ENCODE peak calls at places on chromosomes 1 and 21, in seven cellular contexts. One of them, this sample, is unnamed.

GRCh38 chr1:67908260-67908936 is 75.1 kb upstream of the GNG12 start:
- DNase-seq in D721Med: no peak
- DNase-seq in germinal center: no peak
- DNase-seq in fibroblast of pulmonary artery: no peak
- DNase-seq in right cardiac atrium: no peak
- DNase-seq in lower lobe of right lung: no peak
- DNase-seq in activated naive CD8-positive, alpha-beta T cell treated with anti-CD3 and anti-CD28 coated beads, Interleukin-2, amount 50 U/mL, for 24 hours: no peak
- DNase-seq in this sample: no peak

GRCh38 chr1:88179943-88180342 is 504.1 kb upstream of the PKN2 start:
- DNase-seq in D721Med: no peak
- DNase-seq in fibroblast of pulmonary artery: no peak
- DNase-seq in germinal center: no peak
- DNase-seq in lower lobe of right lung: no peak
- DNase-seq in activated naive CD8-positive, alpha-beta T cell treated with anti-CD3 and anti-CD28 coated beads, Interleukin-2, amount 50 U/mL, for 24 hours: no peak
- DNase-seq in right cardiac atrium: no peak
- DNase-seq in this sample: no peak

GRCh38 chr1:84899969-84900368 is 7.0 kb upstream of the LPAR3 start:
- DNase-seq in germinal center: no peak
- DNase-seq in D721Med: no peak
- DNase-seq in right cardiac atrium: no peak
- DNase-seq in fibroblast of pulmonary artery: no peak
- DNase-seq in lower lobe of right lung: no peak
- DNase-seq in activated naive CD8-positive, alpha-beta T cell treated with anti-CD3 and anti-CD28 coated beads, Interleukin-2, amount 50 U/mL, for 24 hours: no peak
- DNase-seq in this sample: no peak

GRCh38 chr1:205453466-205453865 is 2.4 kb downstream of the BLACAT1 start:
- DNase-seq in activated naive CD8-positive, alpha-beta T cell treated with anti-CD3 and anti-CD28 coated beads, Interleukin-2, amount 50 U/mL, for 24 hours: no peak
- DNase-seq in germinal center: no peak
- DNase-seq in right cardiac atrium: no peak
- DNase-seq in lower lobe of right lung: no peak
- DNase-seq in D721Med: no peak
- DNase-seq in fibroblast of pulmonary artery: no peak
- DNase-seq in this sample: no peak

GRCh38 chr1:23559985-23560755 is 869 bp upstream of the ID3 start:
- DNase-seq in activated naive CD8-positive, alpha-beta T cell treated with anti-CD3 and anti-CD28 coated beads, Interleukin-2, amount 50 U/mL, for 24 hours: no peak
- DNase-seq in lower lobe of right lung: no peak
- DNase-seq in germinal center: no peak
- DNase-seq in right cardiac atrium: no peak
- DNase-seq in D721Med: no peak
- DNase-seq in fibroblast of pulmonary artery: peak
- DNase-seq in this sample: peak

GRCh38 chr1:248905662-248905948 is 430 bp upstream of the PGBD2 start:
- DNase-seq in lower lobe of right lung: no peak
- DNase-seq in germinal center: no peak
- DNase-seq in fibroblast of pulmonary artery: no peak
- DNase-seq in activated naive CD8-positive, alpha-beta T cell treated with anti-CD3 and anti-CD28 coated beads, Interleukin-2, amount 50 U/mL, for 24 hours: no peak
- DNase-seq in right cardiac atrium: no peak
- DNase-seq in D721Med: no peak
- DNase-seq in this sample: no peak

GRCh38 chr1:77900687-77901293 is 12.4 kb downstream of the NEXN start:
- DNase-seq in germinal center: peak
- DNase-seq in fibroblast of pulmonary artery: peak
- DNase-seq in D721Med: no peak
- DNase-seq in lower lobe of right lung: no peak
- DNase-seq in activated naive CD8-positive, alpha-beta T cell treated with anti-CD3 and anti-CD28 coated beads, Interleukin-2, amount 50 U/mL, for 24 hours: peak
- DNase-seq in right cardiac atrium: no peak
- DNase-seq in this sample: peak

GRCh38 chr21:24436236-24436635 is 1171.0 kb downstream of the MRPL39 start:
- DNase-seq in germinal center: no peak
- DNase-seq in fibroblast of pulmonary artery: no peak
- DNase-seq in D721Med: no peak
- DNase-seq in activated naive CD8-positive, alpha-beta T cell treated with anti-CD3 and anti-CD28 coated beads, Interleukin-2, amount 50 U/mL, for 24 hours: no peak
- DNase-seq in right cardiac atrium: no peak
- DNase-seq in lower lobe of right lung: no peak
- DNase-seq in this sample: no peak